ENCODE peak calls at places on chromosomes 6 and 20, in seven cellular contexts. W, X, T, J, H, Q and I are unnamed samples.

GRCh38 chr20:43666376-43667328 is at the start of gene MYBL2:
- DNase-seq in W (peak), X (peak), T (no peak), J (no peak), H (peak), Q (peak), I (no peak)

GRCh38 chr6:132298344-132298949 is 102.8 kb downstream of the MOXD1 start:
- DNase-seq in W (peak), X (peak), T (no peak), J (no peak), H (peak), Q (no peak), I (no peak)

GRCh38 chr6:15769471-15770088 is 106.8 kb upstream of the DTNBP1 start:
- DNase-seq in W (no peak), X (no peak), T (no peak), J (no peak), H (no peak), Q (no peak), I (no peak)

GRCh38 chr6:127266892-127267741 is 453 bp downstream of the RNF146 start:
- DNase-seq in W (peak), X (peak), T (no peak), J (peak), H (peak), Q (peak), I (peak)

GRCh38 chr6:47603995-47604394 is 94.4 kb upstream of the ADGRF4 start:
- DNase-seq in W (no peak), X (no peak), T (no peak), J (no peak), H (no peak), Q (no peak), I (no peak)

GRCh38 chr20:57481281-57481711 is 43.6 kb downstream of the CTCFL start:
- DNase-seq in W (no peak), X (no peak), T (no peak), J (no peak), H (no peak), Q (peak), I (peak)

GRCh38 chr6:36577298-36577697 is 16.9 kb upstream of the SRSF3 start:
- DNase-seq in W (peak), X (no peak), T (no peak), J (peak), H (no peak), Q (no peak), I (no peak)

GRCh38 chr6:90079555-90080490 is 185.6 kb downstream of the GJA10 start:
- DNase-seq in W (no peak), X (no peak), T (no peak), J (no peak), H (no peak), Q (no peak), I (no peak)

GRCh38 chr20:51385941-51386530 is 156.5 kb downstream of the NFATC2 start:
- DNase-seq in W (peak), X (peak), T (no peak), J (no peak), H (no peak), Q (peak), I (peak)

GRCh38 chr20:31842471-31843157 is 2.8 kb downstream of the FOXS1 start:
- DNase-seq in W (no peak), X (peak), T (no peak), J (no peak), H (no peak), Q (no peak), I (no peak)

GRCh38 chr6:28312939-28313338 is 23.0 kb downstream of the ZSCAN31 start:
- DNase-seq in W (no peak), X (no peak), T (no peak), J (no peak), H (no peak), Q (no peak), I (no peak)
- H3K27ac ChIP-seq in W (no peak), X (no peak), T (no peak), J (no peak), H (no peak), Q (no peak), I (no peak)

DNA sequence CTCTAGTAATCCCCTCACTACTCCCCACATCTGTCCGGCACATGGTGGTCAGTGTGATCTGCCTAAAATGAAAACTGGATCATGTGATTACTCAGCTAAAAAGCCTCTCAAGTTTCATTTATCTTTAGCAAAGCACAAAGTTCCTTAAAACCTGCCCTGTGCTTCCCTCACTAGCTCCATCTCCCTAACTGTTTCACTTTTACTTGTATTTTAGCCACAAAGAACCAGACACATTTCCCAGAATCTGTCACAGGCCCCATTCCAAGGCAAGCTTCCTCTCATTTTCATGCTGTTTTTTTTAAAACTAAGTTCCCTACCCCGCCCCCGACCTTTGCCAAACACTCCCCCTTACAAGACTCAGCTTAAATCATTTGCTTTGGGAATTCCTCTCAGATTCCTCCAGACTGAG is 8.9 kb upstream of the IGF2R start:
- DNase-seq in W (no peak), X (no peak), T (no peak), J (no peak), H (no peak), Q (no peak), I (no peak)
- TF ChIP-seq POLR2AphosphoS5 in W (no peak), X (no peak), T (no peak), J (peak), H (no peak), Q (no peak), I (no peak)

GRCh38 chr20:1338096-1338495 is 9.2 kb upstream of the SDCBP2 start:
- DNase-seq in W (no peak), X (no peak), T (peak), J (no peak), H (no peak), Q (peak), I (peak)

GRCh38 chr20:1336699-1337387 is 7.9 kb upstream of the SDCBP2 start:
- DNase-seq in W (no peak), X (peak), T (peak), J (peak), H (peak), Q (peak), I (peak)

GRCh38 chr20:1338801-1339200 is 9.9 kb upstream of the SDCBP2 start:
- DNase-seq in W (no peak), X (no peak), T (peak), J (peak), H (no peak), Q (peak), I (peak)

GRCh38 chr20:1335961-1336698 is 7.2 kb upstream of the SDCBP2 start:
- DNase-seq in W (no peak), X (peak), T (peak), J (no peak), H (no peak), Q (peak), I (peak)

DNA sequence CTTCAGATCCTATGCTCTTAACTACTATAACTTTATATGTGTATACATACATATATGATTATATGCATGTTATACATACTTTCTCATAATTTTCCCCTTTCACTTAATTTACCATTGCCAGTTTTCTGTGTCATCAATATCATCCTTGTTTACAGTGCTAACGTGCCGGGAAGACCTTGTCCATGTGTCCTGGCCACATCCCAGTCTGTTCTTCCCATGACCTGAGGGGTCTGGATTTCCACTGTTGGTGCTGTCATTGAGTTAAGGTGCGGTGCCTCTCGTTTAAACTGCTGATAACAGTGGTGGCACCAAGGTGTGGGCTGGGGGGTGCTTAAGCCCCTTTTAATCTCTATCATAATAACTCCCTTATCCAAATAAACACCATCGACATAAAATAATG is 8.5 kb upstream of the SDCBP2 start:
- DNase-seq in W (no peak), X (no peak), T (no peak), J (no peak), H (no peak), Q (no peak), I (peak)
- H3K27ac ChIP-seq in W (no peak), X (peak), T (peak), J (peak), H (peak), Q (peak), I (no peak)

DNA sequence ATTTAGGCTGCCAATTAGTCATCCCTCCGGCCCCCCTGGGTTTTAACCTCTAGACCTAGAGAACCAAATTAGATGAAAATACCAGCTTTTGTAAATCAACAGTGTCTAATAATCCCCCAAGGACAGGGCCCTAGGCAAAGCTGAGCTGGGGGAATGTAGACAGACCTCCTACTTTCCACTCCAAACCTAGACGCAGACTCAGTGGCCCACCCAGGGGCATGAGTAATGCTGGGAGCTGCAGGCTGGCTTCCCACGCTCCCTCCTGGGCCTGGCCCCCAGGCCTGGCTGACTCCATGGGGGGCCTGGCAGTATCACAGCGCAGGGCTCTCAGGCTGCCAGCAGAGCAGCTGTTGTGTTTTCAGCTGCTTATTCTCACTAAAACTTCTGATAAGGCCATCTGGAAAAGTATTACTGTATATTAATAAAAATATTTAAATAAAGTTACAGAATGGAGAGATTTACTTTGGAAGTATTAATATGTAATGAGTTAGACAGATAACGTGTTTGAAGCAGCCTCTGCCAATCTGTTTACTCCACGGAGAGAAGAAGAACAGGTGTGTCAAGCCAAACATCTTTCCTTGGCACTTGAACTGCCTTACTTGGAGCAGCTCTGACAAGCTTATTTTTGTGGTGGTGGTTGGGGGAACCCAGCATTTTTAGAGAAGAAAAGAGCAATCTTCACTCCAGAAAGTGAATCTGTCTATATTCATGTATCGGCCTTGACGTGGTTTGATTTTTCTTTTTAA is 144.0 kb upstream of the AGPAT4 start:
- DNase-seq in W (no peak), X (no peak), T (no peak), J (no peak), H (no peak), Q (no peak), I (no peak)
- TF ChIP-seq POLR2AphosphoS5 in W (no peak), X (no peak), T (no peak), J (no peak), H (no peak), Q (no peak), I (no peak)

GRCh38 chr6:35497571-35498406 is 910 bp upstream of the TEAD3 start:
- DNase-seq in W (no peak), X (peak), T (no peak), J (peak), H (peak), Q (peak), I (no peak)
- H3K27ac ChIP-seq in W (peak), X (no peak), T (peak), J (peak), H (peak), Q (peak), I (peak)

GRCh38 chr6:149082320-149082719 is 235.2 kb upstream of the TAB2 start:
- DNase-seq in W (peak), X (peak), T (no peak), J (peak), H (peak), Q (peak), I (peak)
- TF ChIP-seq POLR2AphosphoS5 in W (no peak), X (no peak), T (no peak), J (no peak), H (no peak), Q (peak), I (no peak)

GRCh38 chr20:49104365-49104648 is 58.2 kb downstream of the CSE1L start:
- DNase-seq in W (no peak), X (no peak), T (no peak), J (no peak), H (no peak), Q (no peak), I (no peak)
- H3K27ac ChIP-seq in W (no peak), X (no peak), T (no peak), J (no peak), H (no peak), Q (no peak), I (no peak)

GRCh38 chr6:13469688-13470087 is 17.7 kb downstream of the GFOD1 start:
- DNase-seq in W (no peak), X (no peak), T (no peak), J (no peak), H (no peak), Q (no peak), I (no peak)
- TF ChIP-seq POLR2AphosphoS5 in W (no peak), X (no peak), T (no peak), J (no peak), H (no peak), Q (no peak), I (no peak)